ENCODE peak calls at places on chromosomes 1 and 21, in ten cellular contexts. F is stimulated activated CD4-positive, alpha-beta T cell treated with anti-CD3 and anti-CD28 coated beads, Interleukin-4, amount 100 ng/mL, for 24 hours; X is fibroblast of lung; J is anterior cingulate cortex; Z is HEK293T; P is CD8-positive, alpha-beta memory T cell; I is type B pancreatic cell; K is cardiac fibroblast; V is NCI-H146; W is activated CD8-positive, alpha-beta memory T cell treated with anti-CD3 and anti-CD28 coated beads, Interleukin-2, amount 50 U/mL, for 48 hours. Y is an unnamed sample.

GRCh38 chr1:30319765-30320580 is 403.4 kb downstream of the MATN1 start:
- DNase-seq in P (no peak), J (no peak), V (no peak), F (no peak), I (peak; percentile 50), W (peak; percentile 15), Z (no peak), X (no peak), K (no peak), Y (no peak)

GRCh38 chr1:3799976-3800685 is 3.8 kb upstream of the LRRC47 start:
- DNase-seq in Z (no peak), W (no peak), F (no peak), P (peak; percentile 7), X (no peak), I (no peak), K (no peak), V (no peak), J (peak; percentile 27), Y (no peak)

GRCh38 chr1:241063281-241063680 is 293.7 kb downstream of the RGS7 start:
- DNase-seq in I (no peak), F (no peak), X (no peak), P (no peak), J (no peak), V (peak; percentile 45), Z (no peak), K (no peak), W (no peak), Y (no peak)

GRCh38 chr1:206502813-206503212 is 4.5 kb upstream of the RASSF5 start:
- DNase-seq in F (no peak), Z (no peak), W (no peak), K (no peak), V (no peak), J (no peak), X (no peak), P (no peak), I (no peak), Y (no peak)

GRCh38 chr1:50423670-50424000 is 392 bp upstream of the DMRTA2 start:
- DNase-seq in F (peak; percentile 15), J (no peak), I (peak; percentile 69), Z (no peak), X (no peak), K (no peak), V (no peak), P (no peak), W (peak; percentile 65), Y (no peak)

GRCh38 chr1:223208164-223209075 is 65.4 kb upstream of the TLR5 start:
- DNase-seq in X (no peak), F (no peak), J (no peak), Z (no peak), K (no peak), V (no peak), W (no peak), I (no peak), P (no peak), Y (no peak)

GRCh38 chr1:226657788-226658537 is 81.1 kb downstream of the ITPKB start:
- DNase-seq in F (no peak), J (peak; percentile 72), W (no peak), I (no peak), X (no peak), P (no peak), V (peak; percentile 28), Z (no peak), K (no peak), Y (no peak)

GRCh38 chr1:204449631-204450280 is 38.1 kb upstream of the PPP1R15B start:
- DNase-seq in Z (no peak), I (no peak), W (no peak), F (no peak), P (no peak), V (no peak), X (no peak), K (no peak), J (no peak), Y (no peak)

GRCh38 chr1:235821361-235821981 is 45.2 kb downstream of the LYST start:
- DNase-seq in J (no peak), V (no peak), I (no peak), X (peak; percentile 65), P (no peak), Z (no peak), K (peak; percentile 55), F (no peak), W (no peak), Y (no peak)

GRCh38 chr1:91651671-91652071 is 151.0 kb downstream of the CDC7 start:
- DNase-seq in W (no peak), F (no peak), P (no peak), X (peak; percentile 96), V (no peak), I (no peak), J (no peak), Z (no peak), K (peak; percentile 90), Y (no peak)

GRCh38 chr1:91282695-91283420 is 121.8 kb downstream of the HFM1 start:
- DNase-seq in J (peak; percentile 20), K (peak; percentile 88), Z (peak; percentile 67), I (no peak), V (peak; percentile 69), X (peak; percentile 85), F (peak; percentile 55), W (peak; percentile 54), P (no peak), Y (peak; percentile 28)

GRCh38 chr1:85884372-85885035 is 176.3 kb upstream of the ZNHIT6 start:
- DNase-seq in J (no peak), V (no peak), W (no peak), Z (peak; percentile 42), X (peak; percentile 44), K (peak; percentile 50), F (no peak), I (no peak), P (no peak), Y (peak; percentile 26)

GRCh38 chr1:9294440-9294773 is 1.7 kb downstream of the SPSB1 start:
- DNase-seq in F (peak; percentile 36), K (peak; percentile 67), V (no peak), X (peak; percentile 75), P (no peak), I (no peak), Z (no peak), J (no peak), W (peak; percentile 69), Y (no peak)

GRCh38 chr1:36882536-36883285 is 151.6 kb downstream of the GRIK3 start:
- DNase-seq in V (no peak), Z (no peak), J (no peak), K (no peak), W (peak; percentile 3), P (no peak), I (peak; percentile 25), F (no peak), X (no peak), Y (no peak)

GRCh38 chr1:153748903-153749302 is 21.1 kb downstream of the INTS3 start:
- DNase-seq in P (no peak), W (no peak), J (no peak), X (no peak), F (no peak), I (no peak), K (no peak), Z (no peak), V (no peak), Y (no peak)

GRCh38 chr1:41619511-41620364 is 135.3 kb upstream of the EDN2 start:
- DNase-seq in W (peak; percentile 29), I (peak; percentile 44), V (peak; percentile 40), X (no peak), F (no peak), Z (no peak), K (no peak), J (no peak), P (no peak), Y (no peak)

GRCh38 chr21:26614251-26614650 is 41.2 kb upstream of the CYYR1 start:
- DNase-seq in I (no peak), J (no peak), K (no peak), P (no peak), X (peak; percentile 81), F (no peak), V (no peak), Z (no peak), W (no peak), Y (no peak)

GRCh38 chr21:45892156-45892919 is 89.2 kb upstream of the COL6A1 start:
- DNase-seq in K (no peak), W (no peak), X (no peak), I (no peak), Z (no peak), P (peak; percentile 33), J (no peak), F (no peak), V (no peak), Y (no peak)

GRCh38 chr1:44355582-44356305 is 687 bp upstream of the ERI3 start:
- DNase-seq in W (peak; percentile 52), I (no peak), J (no peak), K (no peak), V (peak; percentile 7), P (no peak), F (no peak), Z (peak; percentile 11), X (no peak), Y (peak; percentile 4)

GRCh38 chr1:34925730-34926129 is 3.7 kb downstream of the DLGAP3 start:
- DNase-seq in W (no peak), X (no peak), F (no peak), I (no peak), P (no peak), J (no peak), Z (no peak), K (no peak), V (no peak), Y (no peak)

GRCh38 chr1:204975568-204976235 is 67.3 kb upstream of the CNTN2 start:
- DNase-seq in V (peak; percentile 13), P (no peak), F (peak; percentile 60), X (peak; percentile 37), K (peak; percentile 61), Z (peak; percentile 86), I (no peak), J (peak; percentile 16), W (peak; percentile 71), Y (peak; percentile 84)

GRCh38 chr1:89487972-89488371 is 36.7 kb upstream of the LRRC8B start:
- DNase-seq in K (no peak), P (no peak), J (no peak), X (no peak), I (no peak), W (no peak), V (no peak), Z (no peak), F (no peak), Y (no peak)

GRCh38 chr1:229114315-229114714 is 156.6 kb upstream of the RAB4A start:
- DNase-seq in X (peak; percentile 8), V (no peak), Z (no peak), P (no peak), J (no peak), F (no peak), K (no peak), I (no peak), W (no peak), Y (peak; percentile 22)

GRCh38 chr1:56911098-56911497 is 54.7 kb downstream of the C8B start:
- DNase-seq in I (no peak), K (no peak), W (no peak), Z (no peak), J (no peak), V (no peak), X (peak; percentile 4), F (no peak), P (no peak), Y (no peak)

GRCh38 chr1:169604781-169605560 is 18.7 kb upstream of the F5 start:
- DNase-seq in J (no peak), Z (no peak), W (peak; percentile 63), X (no peak), P (peak; percentile 66), V (no peak), F (peak; percentile 23), K (no peak), I (no peak), Y (no peak)

GRCh38 chr1:174023438-174023837 is 1.3 kb upstream of the RC3H1 start:
- DNase-seq in V (no peak), P (no peak), J (no peak), X (no peak), W (no peak), F (no peak), I (no peak), Z (peak; percentile 33), K (peak; percentile 57), Y (no peak)

GRCh38 chr1:217717959-217718358 is 86.8 kb downstream of the SPATA17 start:
- DNase-seq in X (no peak), K (no peak), J (no peak), V (no peak), F (no peak), I (no peak), P (no peak), Z (no peak), W (no peak), Y (no peak)

GRCh38 chr1:64936958-64937357 is 29.4 kb downstream of the JAK1 start:
- DNase-seq in P (no peak), W (no peak), X (peak; percentile 36), K (peak; percentile 59), V (no peak), F (no peak), J (no peak), Z (no peak), I (no peak), Y (no peak)

Y was measured in HTR-8/SVneo.